ENCODE peak calls at places on chromosomes 11 and 22, in six cellular contexts. One of them, this sample, is unnamed.

GRCh38 chr11:132556316-132556715 is 976.0 kb downstream of the OPCML start:
- DNase-seq in RPMI7951: no peak
- DNase-seq in right atrium auricular region: no peak
- DNase-seq in T follicular helper cell: no peak
- DNase-seq in transverse colon: no peak
- DNase-seq in KG1: no peak
- DNase-seq in this sample: no peak

GRCh38 chr22:45064313-45065268 is 54.8 kb upstream of the PHF21B start:
- DNase-seq in transverse colon: no peak
- DNase-seq in KG1: no peak
- DNase-seq in right atrium auricular region: no peak
- DNase-seq in RPMI7951: peak; percentile 90
- DNase-seq in T follicular helper cell: no peak
- DNase-seq in this sample: peak; percentile 75

GRCh38 chr11:44301856-44302231 is 8.1 kb downstream of the ALX4 start:
- DNase-seq in T follicular helper cell: no peak
- DNase-seq in transverse colon: no peak
- DNase-seq in RPMI7951: peak; percentile 89
- DNase-seq in KG1: no peak
- DNase-seq in right atrium auricular region: no peak
- DNase-seq in this sample: peak; percentile 22

GRCh38 chr22:47012589-47013365 is 250.3 kb downstream of the TBC1D22A start:
- DNase-seq in KG1: no peak
- DNase-seq in RPMI7951: peak; percentile 77
- DNase-seq in transverse colon: no peak
- DNase-seq in right atrium auricular region: no peak
- DNase-seq in T follicular helper cell: no peak
- DNase-seq in this sample: no peak

GRCh38 chr11:12377106-12377823 is at the start of gene PARVA:
- DNase-seq in RPMI7951: peak; percentile 86
- DNase-seq in KG1: no peak
- DNase-seq in transverse colon: peak; percentile 76
- DNase-seq in right atrium auricular region: peak; percentile 66
- DNase-seq in T follicular helper cell: no peak
- DNase-seq in this sample: peak; percentile 77

GRCh38 chr22:50282361-50283144 is 12.4 kb upstream of the MAPK11 start:
- DNase-seq in right atrium auricular region: no peak
- DNase-seq in RPMI7951: peak; percentile 77
- DNase-seq in transverse colon: no peak
- DNase-seq in KG1: no peak
- DNase-seq in T follicular helper cell: no peak
- DNase-seq in this sample: peak; percentile 88

GRCh38 chr22:40954095-40954494 is 2.9 kb downstream of the RBX1 start:
- DNase-seq in RPMI7951: no peak
- DNase-seq in transverse colon: no peak
- DNase-seq in KG1: no peak
- DNase-seq in T follicular helper cell: no peak
- DNase-seq in right atrium auricular region: no peak
- DNase-seq in this sample: peak; percentile 21

GRCh38 chr11:8596504-8597046 is 2.5 kb upstream of the STK33 start:
- DNase-seq in T follicular helper cell: no peak
- DNase-seq in transverse colon: no peak
- DNase-seq in right atrium auricular region: no peak
- DNase-seq in RPMI7951: no peak
- DNase-seq in KG1: no peak
- DNase-seq in this sample: no peak

GRCh38 chr11:114027941-114028340 is 31.6 kb upstream of the ZBTB16 start:
- DNase-seq in right atrium auricular region: no peak
- DNase-seq in T follicular helper cell: no peak
- DNase-seq in RPMI7951: no peak
- DNase-seq in KG1: no peak
- DNase-seq in transverse colon: no peak
- DNase-seq in this sample: no peak

GRCh38 chr11:12842933-12843636 is 166.0 kb upstream of the RASSF10 start:
- DNase-seq in right atrium auricular region: no peak
- DNase-seq in KG1: no peak
- DNase-seq in transverse colon: no peak
- DNase-seq in T follicular helper cell: no peak
- DNase-seq in RPMI7951: peak; percentile 68
- DNase-seq in this sample: peak; percentile 89

GRCh38 chr11:71946144-71946571 is 17.3 kb downstream of the RNF121 start:
- DNase-seq in right atrium auricular region: no peak
- DNase-seq in KG1: no peak
- DNase-seq in RPMI7951: peak; percentile 50
- DNase-seq in T follicular helper cell: no peak
- DNase-seq in transverse colon: no peak
- DNase-seq in this sample: peak; percentile 82